ENCODE peak calls at places on chromosome 18, in six cellular contexts. P is right cardiac atrium; T is tibial artery; R is CD8-positive, alpha-beta T cell; X is left lung; V is MM.1S. F is an unnamed sample.

GRCh38 chr18:5103286-5103685 is 93.8 kb downstream of the AKAIN1 start:
- DNase-seq in P (no peak), T (no peak), X (no peak), R (no peak), V (no peak), F (no peak)

GRCh38 chr18:53991805-53992204 is 232.7 kb downstream of the MBD2 start:
- DNase-seq in X (no peak), T (no peak), V (no peak), R (no peak), P (no peak), F (no peak)

GRCh38 chr18:56565596-56566355 is 72.6 kb downstream of the TXNL1 start:
- DNase-seq in P (no peak), R (no peak), V (no peak), T (no peak), X (no peak), F (no peak)

GRCh38 chr18:9823805-9824473 is 61.8 kb upstream of the TXNDC2 start:
- DNase-seq in X (no peak), T (no peak), P (peak; percentile 55), V (no peak), R (no peak), F (no peak)

GRCh38 chr18:80246656-80247402 is 485 bp downstream of the PARD6G start:
- DNase-seq in P (peak; percentile 61), T (no peak), X (no peak), R (peak; percentile 17), V (no peak), F (no peak)

GRCh38 chr18:13183359-13183758 is 35.2 kb upstream of the LDLRAD4 start:
- DNase-seq in R (no peak), V (no peak), X (no peak), P (no peak), T (no peak), F (no peak)

GRCh38 chr18:36850527-36851201 is 21.7 kb downstream of the KIAA1328 start:
- DNase-seq in X (no peak), P (no peak), T (no peak), V (no peak), R (no peak), F (no peak)

GRCh38 chr18:6281874-6282273 is 132.8 kb downstream of the L3MBTL4 start:
- DNase-seq in R (no peak), V (no peak), P (no peak), T (no peak), X (no peak), F (no peak)

GRCh38 chr18:72986103-72986502 is 118.3 kb upstream of the NETO1 start:
- DNase-seq in P (no peak), V (no peak), R (no peak), X (no peak), T (no peak), F (no peak)

GRCh38 chr18:31657823-31658669 is 26.3 kb downstream of the B4GALT6 start:
- DNase-seq in V (peak; percentile 38), T (no peak), X (no peak), P (no peak), R (no peak), F (no peak)

GRCh38 chr18:50183556-50183955 is 11.4 kb downstream of the MYO5B start:
- DNase-seq in X (no peak), R (no peak), P (no peak), T (no peak), V (no peak), F (no peak)

GRCh38 chr18:28284132-28284531 is 107.2 kb upstream of the CDH2 start:
- DNase-seq in T (no peak), P (no peak), X (no peak), R (no peak), V (no peak), F (no peak)

DNA sequence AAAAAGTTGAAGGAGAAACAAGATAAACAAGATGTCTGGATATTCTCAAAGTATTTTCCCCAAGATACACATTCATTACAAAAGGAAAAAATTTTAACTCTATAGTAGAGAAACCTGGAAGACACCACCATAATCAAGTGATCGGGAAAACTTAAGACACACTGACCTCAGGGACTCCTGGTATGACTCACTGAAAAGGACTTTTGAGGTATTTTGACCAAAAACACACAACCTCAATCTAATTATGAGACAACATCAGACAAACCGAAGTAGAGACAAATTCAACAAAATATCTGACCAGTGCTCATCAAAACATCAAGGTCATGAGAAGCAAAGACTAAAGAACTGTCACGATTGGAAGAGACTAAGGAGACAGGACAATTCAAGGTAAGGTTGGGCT is 34.7 kb downstream of the LPIN2 start:
- DNase-seq in X (no peak), V (no peak), T (no peak), R (no peak), P (no peak), F (no peak)
- H3K4me1 ChIP-seq in X (peaks cover 48% of the 10 kb centered on the region), V (peaks cover 22% of the 10 kb centered on the region), T (peaks cover 100% of the 10 kb centered on the region), R (peaks cover 62% of the 10 kb centered on the region), P (peaks cover 17% of the 10 kb centered on the region), F (no peaks in the 10 kb centered on the region)

DNA sequence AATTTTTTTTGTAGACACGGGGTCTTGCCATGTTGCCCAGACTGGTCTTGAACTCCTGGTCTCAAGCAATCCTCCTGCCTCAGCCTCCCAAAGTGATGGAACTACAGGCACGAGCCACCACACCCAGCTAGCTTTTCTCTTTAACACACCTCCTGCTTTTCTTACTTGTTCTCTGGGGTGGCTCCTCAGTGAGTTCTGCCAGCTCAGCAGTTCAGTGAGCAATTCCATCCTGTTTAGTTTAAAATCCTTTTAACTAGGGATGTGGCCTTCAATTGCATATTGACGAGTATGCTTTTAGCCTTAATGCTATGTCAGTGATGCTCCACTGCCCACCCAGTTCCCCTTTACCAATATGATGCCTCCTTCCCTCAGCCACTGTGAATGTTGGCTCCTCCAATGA is 16.1 kb downstream of the ZNF397 start:
- DNase-seq in P (no peak), R (no peak), V (no peak), X (no peak), T (no peak), F (no peak)
- H3K9me3 ChIP-seq in P (no peaks in the 10 kb centered on the region), R (peaks cover 7% of the 10 kb centered on the region), V (no peaks in the 10 kb centered on the region), X (peaks cover 25% of the 10 kb centered on the region), T (no peaks in the 10 kb centered on the region), F (peaks cover 29% of the 10 kb centered on the region)

GRCh38 chr18:77071711-77072292 is 60.8 kb downstream of the MBP start:
- DNase-seq in R (peak; percentile 77), X (no peak), P (peak; percentile 66), V (no peak), T (no peak), F (no peak)
- H3K4me1 ChIP-seq in R (peaks cover 84% of the 10 kb centered on the region), X (peaks cover 14% of the 10 kb centered on the region), P (peaks cover 7% of the 10 kb centered on the region), V (no peaks in the 10 kb centered on the region), T (peaks cover 34% of the 10 kb centered on the region), F (peaks cover 3% of the 10 kb centered on the region)

GRCh38 chr18:70496749-70497294 is 208.0 kb downstream of the SOCS6 start:
- DNase-seq in P (no peak), T (no peak), R (no peak), V (no peak), X (no peak), F (no peak)

GRCh38 chr18:70500748-70501147 is 211.9 kb downstream of the SOCS6 start:
- DNase-seq in X (no peak), T (no peak), P (no peak), V (no peak), R (no peak), F (no peak)

GRCh38 chr18:70499218-70499691 is 210.4 kb downstream of the SOCS6 start:
- DNase-seq in P (peak; percentile 32), X (no peak), R (no peak), V (no peak), T (no peak), F (no peak)

GRCh38 chr18:70503060-70503459 is 214.2 kb downstream of the SOCS6 start:
- DNase-seq in P (no peak), X (no peak), T (no peak), R (no peak), V (no peak), F (no peak)

DNA sequence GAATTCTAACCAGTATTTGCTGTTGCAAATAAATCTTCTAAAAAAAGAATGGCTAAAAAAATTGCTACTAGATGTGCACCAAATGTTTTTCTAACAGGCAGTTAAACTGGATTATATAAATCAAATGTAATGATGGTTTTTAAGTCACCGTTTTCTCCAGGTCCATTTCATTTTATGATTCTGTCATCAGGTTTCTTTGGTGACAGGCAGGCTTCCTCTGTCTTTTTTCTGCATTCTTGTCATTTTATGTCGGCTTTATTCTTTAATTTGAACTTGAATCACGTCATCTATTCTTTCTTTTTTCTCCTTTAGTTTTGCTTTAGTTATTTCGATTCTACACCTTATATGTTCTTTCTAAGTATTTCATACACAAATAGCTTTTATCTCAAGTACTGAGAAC is 212.5 kb downstream of the SOCS6 start:
- DNase-seq in T (no peak), P (no peak), V (no peak), R (no peak), X (no peak), F (no peak)
- H3K9me3 ChIP-seq in T (no peaks in the 10 kb centered on the region), P (no peaks in the 10 kb centered on the region), V (no peaks in the 10 kb centered on the region), R (no peaks in the 10 kb centered on the region), X (no peaks in the 10 kb centered on the region), F (no peaks in the 10 kb centered on the region)

DNA sequence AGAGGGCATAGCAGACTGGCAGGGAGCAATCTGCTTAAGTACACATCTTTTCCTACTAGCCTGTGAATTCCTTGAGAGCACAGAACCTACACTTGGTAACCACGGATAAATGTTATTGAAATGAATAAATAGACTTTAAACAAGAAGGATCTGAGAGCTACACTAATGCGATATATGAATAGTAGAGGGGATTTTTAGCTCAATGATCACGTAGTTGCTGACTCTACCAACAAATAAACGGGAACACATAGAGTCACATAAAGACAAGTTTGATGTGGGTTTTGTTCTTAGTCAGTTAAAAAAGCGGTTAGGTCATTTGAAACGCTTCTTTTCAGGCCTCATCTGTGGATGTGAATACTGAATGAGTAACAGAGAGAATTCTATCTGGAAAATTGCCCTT is 290.3 kb upstream of the CCDC68 start:
- DNase-seq in R (no peak), X (no peak), V (no peak), P (no peak), T (no peak), F (no peak)
- H3K4me1 ChIP-seq in R (no peaks in the 10 kb centered on the region), X (peaks cover 4% of the 10 kb centered on the region), V (peaks cover 25% of the 10 kb centered on the region), P (peaks cover 4% of the 10 kb centered on the region), T (peaks cover 64% of the 10 kb centered on the region), F (no peaks in the 10 kb centered on the region)

GRCh38 chr18:59172664-59173249 is 33.1 kb downstream of the SEC11C start:
- DNase-seq in T (no peak), P (no peak), V (no peak), X (no peak), R (no peak), F (no peak)
- H3K9me3 ChIP-seq in T (no peaks in the 10 kb centered on the region), P (no peaks in the 10 kb centered on the region), V (no peaks in the 10 kb centered on the region), X (peaks cover 35% of the 10 kb centered on the region), R (no peaks in the 10 kb centered on the region), F (peaks cover 18% of the 10 kb centered on the region)

GRCh38 chr18:8615397-8616025 is 6.3 kb downstream of the RAB12 start:
- DNase-seq in R (no peak), X (no peak), T (peak; percentile 36), P (peak; percentile 52), V (no peak), F (no peak)
- H3K4me1 ChIP-seq in R (peaks cover 29% of the 10 kb centered on the region), X (peaks cover 10% of the 10 kb centered on the region), T (peaks cover 73% of the 10 kb centered on the region), P (peaks cover 18% of the 10 kb centered on the region), V (no peaks in the 10 kb centered on the region), F (peaks cover 4% of the 10 kb centered on the region)

DNA sequence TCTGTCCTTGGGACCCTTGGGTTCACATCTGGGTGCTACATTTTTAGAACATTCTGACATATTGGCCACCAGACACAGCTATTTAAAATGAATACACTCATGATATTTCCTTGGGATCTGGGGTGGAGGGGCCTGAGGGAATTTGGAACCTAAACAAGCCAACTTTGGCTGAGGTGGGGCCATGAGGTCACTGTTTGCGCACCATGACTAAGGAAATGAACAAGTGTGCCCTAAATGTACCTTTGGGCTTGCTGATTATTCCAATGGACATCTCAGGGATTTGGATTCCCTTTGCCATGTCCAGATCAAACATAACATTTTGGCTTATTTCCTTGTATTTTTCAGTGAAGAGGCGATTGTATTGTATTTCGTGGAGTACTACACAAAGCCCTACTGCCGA is 80.5 kb upstream of the SEC11C start:
- DNase-seq in R (no peak), X (no peak), P (no peak), V (no peak), T (no peak), F (no peak)
- H3K9me3 ChIP-seq in R (no peaks in the 10 kb centered on the region), X (no peaks in the 10 kb centered on the region), P (no peaks in the 10 kb centered on the region), V (no peaks in the 10 kb centered on the region), T (no peaks in the 10 kb centered on the region), F (peaks cover 3% of the 10 kb centered on the region)

GRCh38 chr18:58541789-58542425 is 87.0 kb downstream of the ALPK2 start:
- DNase-seq in V (peak; percentile 88), X (peak; percentile 56), T (no peak), R (peak; percentile 10), P (no peak), F (no peak)
- H3K4me1 ChIP-seq in V (peaks cover 40% of the 10 kb centered on the region), X (peaks cover 3% of the 10 kb centered on the region), T (peaks cover 3% of the 10 kb centered on the region), R (no peaks in the 10 kb centered on the region), P (peaks cover 7% of the 10 kb centered on the region), F (peaks cover 2% of the 10 kb centered on the region)